ENCODE peak calls at places on chromosomes 13 and 19, in four cellular contexts. M is GM12865, L is BJ, K is AG10803. X is an unnamed sample.

GRCh38 chr19:38023245-38023644 is 116.2 kb downstream of the SIPA1L3 start:
- DNase-seq in M (no peak), K (peak), L (no peak), X (no peak)

GRCh38 chr19:54905411-54905810 is 537 bp upstream of the NCR1 start:
- DNase-seq in K (no peak), M (no peak), L (no peak), X (no peak)

GRCh38 chr13:25046985-25047660 is 48.8 kb upstream of the PABPC3 start:
- DNase-seq in K (peak), M (no peak), L (no peak), X (peak)

GRCh38 chr19:2982983-2983350 is 5.6 kb downstream of the TLE6 start:
- DNase-seq in K (peak), M (no peak), L (peak), X (peak)

GRCh38 chr13:51825165-51825592 is 19.8 kb downstream of the TMEM272 start:
- DNase-seq in L (no peak), M (peak), K (peak), X (no peak)

GRCh38 chr19:35703343-35703742 is 1.0 kb upstream of the ZBTB32 start:
- DNase-seq in M (no peak), K (no peak), L (no peak), X (no peak)

GRCh38 chr13:26219726-26220125 is 2.4 kb downstream of the RNF6 start:
- DNase-seq in K (peak), L (peak), M (no peak), X (no peak)

GRCh38 chr19:14089662-14090508 is 666 bp downstream of the SAMD1 start:
- DNase-seq in M (peak), K (peak), L (no peak), X (peak)

GRCh38 chr19:19652482-19653295 is 9.2 kb upstream of the GMIP start:
- DNase-seq in K (peak), M (no peak), L (no peak), X (peak)

GRCh38 chr13:33918199-33918932 is 100.4 kb downstream of the RFC3 start:
- DNase-seq in L (peak), K (peak), M (no peak), X (peak)

DNA sequence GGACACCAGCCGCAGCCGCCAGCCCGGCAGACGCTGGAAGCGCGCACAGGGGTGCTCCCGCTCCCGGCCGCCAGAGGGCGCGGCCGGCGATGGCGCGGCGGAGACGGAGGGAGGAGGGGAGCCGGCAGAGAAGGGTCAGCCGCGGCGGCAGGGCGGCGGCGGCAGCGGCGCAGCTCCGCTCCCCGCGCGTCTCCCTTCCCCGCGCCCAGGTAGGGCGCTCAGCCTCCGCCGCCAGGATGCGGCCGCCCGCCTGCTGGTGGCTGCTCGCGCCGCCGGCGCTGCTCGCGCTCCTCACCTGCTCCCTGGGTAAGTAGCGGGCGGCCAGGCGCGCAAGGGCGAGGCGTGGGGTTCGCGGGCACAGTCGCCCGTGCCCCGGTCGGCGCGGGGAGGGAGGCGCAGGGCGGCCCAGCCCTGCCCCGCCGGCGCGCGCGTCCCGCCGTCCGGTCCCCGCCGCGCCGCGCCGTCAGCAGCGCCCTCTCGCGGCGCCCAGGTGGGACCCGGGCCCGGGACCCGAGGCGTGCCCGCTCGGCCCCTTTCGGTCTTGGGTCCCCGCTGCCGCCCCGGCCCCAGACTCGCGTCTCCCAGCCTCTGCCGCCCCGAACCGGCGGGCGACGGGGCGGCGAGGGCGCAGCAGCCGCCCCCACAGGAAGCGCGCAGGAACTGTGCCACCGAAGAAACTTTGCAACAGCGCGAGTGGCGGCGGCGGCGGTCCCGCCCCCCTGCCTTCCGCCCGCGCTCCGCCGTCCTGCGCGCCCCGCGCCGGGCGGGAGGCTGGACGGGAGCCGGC is at the start of gene B3GLCT:
- DNase-seq in M (peak), K (peak), L (no peak), X (peak)
- H3K4me3 ChIP-seq in M (peak), K (peak), L (peak), X (peak)

GRCh38 chr19:10587022-10587838 is at the start of gene AP1M2:
- DNase-seq in M (no peak), K (no peak), L (no peak), X (no peak)
- H3K4me3 ChIP-seq in M (no peak), K (no peak), L (no peak), X (no peak)

DNA sequence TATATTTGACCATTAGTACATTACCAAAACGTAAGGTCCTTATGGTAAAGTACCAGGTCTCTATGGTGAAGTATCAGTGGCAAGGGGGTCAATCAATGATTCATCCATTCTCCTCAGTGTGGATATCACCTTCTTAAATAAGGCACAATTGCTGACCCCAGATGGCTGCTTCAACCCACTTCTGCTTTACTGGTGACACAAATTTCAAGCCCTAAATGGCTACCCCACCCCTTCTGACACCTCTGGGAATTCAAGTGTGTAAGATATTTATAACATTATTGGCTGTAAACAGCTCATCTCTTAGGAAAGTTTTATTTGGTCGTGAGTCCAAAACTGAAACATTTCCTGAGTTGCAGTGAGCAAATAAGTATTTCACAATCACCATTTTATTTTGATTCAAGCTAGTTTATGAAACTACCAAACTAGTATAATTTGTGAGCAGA is 7.9 kb upstream of the WBP4 start:
- DNase-seq in M (peak), K (peak), L (peak), X (no peak)
- H3K4me3 ChIP-seq in M (peak), K (peak), L (no peak), X (peak)

DNA sequence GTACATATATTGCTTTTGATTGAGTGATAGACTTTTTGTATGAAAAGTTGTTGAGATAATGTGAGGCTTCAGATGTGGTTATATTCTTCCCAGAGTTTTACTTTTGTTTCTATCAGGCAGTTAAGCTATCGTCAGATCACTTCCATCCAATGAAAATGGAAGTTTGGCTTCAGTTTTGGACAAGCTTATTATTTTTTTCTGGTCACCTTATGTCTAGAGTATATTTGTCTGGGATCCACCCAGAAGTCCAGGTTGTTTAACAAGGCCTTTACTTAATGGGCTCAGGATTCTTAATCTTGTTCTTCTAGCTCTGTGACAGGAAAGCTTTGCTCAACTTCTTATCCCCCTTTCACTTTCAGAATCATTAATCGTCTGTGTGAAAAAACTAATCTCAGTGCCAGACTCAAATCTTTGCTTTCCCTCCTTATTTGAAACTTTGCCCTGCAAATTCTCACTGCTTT is 150.9 kb downstream of the PDS5B start:
- DNase-seq in M (peak), L (no peak), K (peak), X (no peak)
- H3K4me3 ChIP-seq in M (peak), L (no peak), K (peak), X (no peak)